ENCODE peak calls at places on chromosomes 13 and 19, in eight cellular contexts. B is RWPE1; M is midbrain; O is SK-MEL-5; X is astrocyte of the hippocampus; I is stimulated activated CD4-positive, alpha-beta T cell treated with anti-CD3 and anti-CD28 coated beads, Interleukin-1b, Interleukin-23, amount 100 ng/mL, for 1 hour; H is NB4; E is activated CD4-positive, alpha-beta T cell treated with anti-CD3 and anti-CD28 coated beads, Interleukin-2, amount 50 U/mL, for 48 hours. D is an unnamed sample.

GRCh38 chr13:24038846-24039330 is 121.6 kb upstream of the SPATA13 start:
- DNase-seq in B (no peak), E (no peak), O (peak), I (no peak), M (peak), H (no peak), X (peak), D (peak)

GRCh38 chr19:3608750-3609322 is 2.2 kb upstream of the TBXA2R start:
- DNase-seq in X (no peak), B (no peak), M (no peak), I (no peak), E (no peak), O (no peak), H (peak), D (no peak)

GRCh38 chr13:44406617-44407016 is 33.0 kb downstream of the SERP2 start:
- DNase-seq in X (no peak), E (no peak), M (no peak), H (no peak), I (no peak), O (no peak), B (no peak), D (no peak)

GRCh38 chr13:104984296-104984818 is 1551.1 kb downstream of the EFNB2 start:
- DNase-seq in M (peak), I (no peak), X (peak), O (no peak), B (no peak), H (peak), E (peak), D (peak)

GRCh38 chr19:16628984-16629691 is 1.1 kb upstream of the MED26 start:
- DNase-seq in H (no peak), I (no peak), M (no peak), E (peak), B (peak), O (no peak), X (no peak), D (peak)

GRCh38 chr13:107835339-107836018 is 379.9 kb downstream of the LIG4 start:
- DNase-seq in O (no peak), B (no peak), M (no peak), H (peak), E (no peak), I (no peak), X (peak), D (no peak)

GRCh38 chr13:97020194-97020593 is 25.9 kb upstream of the OXGR1 start:
- DNase-seq in X (no peak), I (no peak), B (no peak), O (no peak), H (no peak), M (no peak), E (no peak), D (no peak)

GRCh38 chr19:51441410-51442390 is 16.6 kb downstream of the SIGLEC8 start:
- DNase-seq in E (peak), M (no peak), X (no peak), B (peak), I (peak), H (peak), O (no peak), D (no peak)

GRCh38 chr19:1104452-1105216 is 840 bp downstream of the GPX4 start:
- DNase-seq in X (peak), H (peak), I (no peak), O (peak), M (peak), E (peak), B (peak), D (peak)

GRCh38 chr13:71758823-71759222 is 108.2 kb downstream of the DACH1 start:
- DNase-seq in H (no peak), X (peak), M (no peak), B (no peak), E (no peak), I (no peak), O (no peak), D (peak)

GRCh38 chr19:47413941-47414340 is 5.4 kb downstream of the MEIS3 start:
- DNase-seq in M (no peak), B (no peak), O (no peak), I (no peak), X (no peak), E (no peak), H (no peak), D (no peak)

GRCh38 chr13:41577437-41577836 is 120.1 kb downstream of the RGCC start:
- DNase-seq in I (no peak), E (no peak), M (peak), O (no peak), X (no peak), H (no peak), B (no peak), D (no peak)

GRCh38 chr13:113210834-113211233 is 1.4 kb downstream of the CUL4A start:
- DNase-seq in X (no peak), I (no peak), M (no peak), B (no peak), E (no peak), O (no peak), H (peak), D (no peak)

GRCh38 chr19:1237027-1237659 is 662 bp downstream of the CBARP start:
- DNase-seq in X (peak), O (no peak), E (no peak), B (no peak), I (no peak), M (peak), H (no peak), D (peak)

GRCh38 chr19:15115080-15115479 is 7.9 kb downstream of the SYDE1 start:
- DNase-seq in I (no peak), E (no peak), H (no peak), O (no peak), M (no peak), X (peak), B (no peak), D (no peak)

GRCh38 chr19:42563352-42564210 is 31.1 kb downstream of the CEACAM8 start:
- DNase-seq in M (peak), H (peak), X (peak), E (peak), I (no peak), B (peak), O (peak), D (peak)

GRCh38 chr13:40440990-40441820 is 225.2 kb downstream of the FOXO1 start:
- DNase-seq in B (peak), O (no peak), M (peak), E (no peak), H (no peak), X (peak), I (no peak), D (peak)